ENCODE peak calls at places on chromosomes 5 and 9, in five cellular contexts. One of them, this sample, is unnamed.

GRCh38 chr9:123867034-123867433 is 62.9 kb downstream of the DENND1A start:
- DNase-seq in RWPE2: no peak
- DNase-seq in fibroblast of lung: no peak
- DNase-seq in adrenal gland: no peak
- DNase-seq in left ventricle myocardium inferior: no peak
- DNase-seq in this sample: no peak

GRCh38 chr5:1735320-1735970 is 64.2 kb downstream of the MRPL36 start:
- DNase-seq in RWPE2: no peak
- DNase-seq in fibroblast of lung: no peak
- DNase-seq in adrenal gland: no peak
- DNase-seq in left ventricle myocardium inferior: no peak
- DNase-seq in this sample: no peak

GRCh38 chr9:38276751-38277439 is 115.6 kb upstream of the ALDH1B1 start:
- DNase-seq in RWPE2: no peak
- DNase-seq in fibroblast of lung: no peak
- DNase-seq in adrenal gland: no peak
- DNase-seq in left ventricle myocardium inferior: no peak
- DNase-seq in this sample: no peak

GRCh38 chr5:143781993-143782520 is 29.9 kb upstream of the HMHB1 start:
- DNase-seq in RWPE2: no peak
- DNase-seq in fibroblast of lung: no peak
- DNase-seq in adrenal gland: no peak
- DNase-seq in left ventricle myocardium inferior: no peak
- DNase-seq in this sample: no peak

GRCh38 chr5:2204366-2205184 is 321.9 kb upstream of the IRX4 start:
- DNase-seq in RWPE2: no peak
- DNase-seq in fibroblast of lung: no peak
- DNase-seq in adrenal gland: no peak
- DNase-seq in left ventricle myocardium inferior: no peak
- DNase-seq in this sample: no peak

GRCh38 chr5:2112128-2112808 is 229.5 kb upstream of the IRX4 start:
- DNase-seq in RWPE2: no peak
- DNase-seq in fibroblast of lung: no peak
- DNase-seq in adrenal gland: no peak
- DNase-seq in left ventricle myocardium inferior: no peak
- DNase-seq in this sample: no peak

GRCh38 chr9:99433555-99433954 is 211.5 kb downstream of the SEC61B start:
- DNase-seq in RWPE2: peak
- DNase-seq in fibroblast of lung: peak
- DNase-seq in adrenal gland: peak
- DNase-seq in left ventricle myocardium inferior: no peak
- DNase-seq in this sample: peak

GRCh38 chr9:34400275-34400674 is 23.6 kb upstream of the MYORG start:
- DNase-seq in RWPE2: no peak
- DNase-seq in fibroblast of lung: no peak
- DNase-seq in adrenal gland: no peak
- DNase-seq in left ventricle myocardium inferior: no peak
- DNase-seq in this sample: no peak

GRCh38 chr9:12965303-12965702 is 190.5 kb downstream of the LURAP1L start:
- DNase-seq in RWPE2: no peak
- DNase-seq in fibroblast of lung: no peak
- DNase-seq in adrenal gland: no peak
- DNase-seq in left ventricle myocardium inferior: no peak
- DNase-seq in this sample: no peak

GRCh38 chr5:154472871-154473580 is 5.0 kb downstream of the HAND1 start:
- DNase-seq in RWPE2: no peak
- DNase-seq in fibroblast of lung: no peak
- DNase-seq in adrenal gland: no peak
- DNase-seq in left ventricle myocardium inferior: no peak
- DNase-seq in this sample: no peak

GRCh38 chr5:148469446-148470062 is 85.8 kb downstream of the FBXO38 start:
- DNase-seq in RWPE2: no peak
- DNase-seq in fibroblast of lung: peak
- DNase-seq in adrenal gland: no peak
- DNase-seq in left ventricle myocardium inferior: peak
- DNase-seq in this sample: peak

GRCh38 chr9:6805532-6805931 is 47.8 kb downstream of the KDM4C start:
- DNase-seq in RWPE2: no peak
- DNase-seq in fibroblast of lung: peak
- DNase-seq in adrenal gland: peak
- DNase-seq in left ventricle myocardium inferior: peak
- DNase-seq in this sample: no peak

GRCh38 chr5:134263801-134264200 is 37.9 kb upstream of the PPP2CA start:
- DNase-seq in RWPE2: no peak
- DNase-seq in fibroblast of lung: no peak
- DNase-seq in adrenal gland: no peak
- DNase-seq in left ventricle myocardium inferior: no peak
- DNase-seq in this sample: no peak

GRCh38 chr9:15729507-15729906 is 176.7 kb downstream of the CCDC171 start:
- DNase-seq in RWPE2: no peak
- DNase-seq in fibroblast of lung: no peak
- DNase-seq in adrenal gland: no peak
- DNase-seq in left ventricle myocardium inferior: no peak
- DNase-seq in this sample: no peak

GRCh38 chr5:133738271-133738670 is 125.9 kb upstream of the FSTL4 start:
- DNase-seq in RWPE2: no peak
- DNase-seq in fibroblast of lung: no peak
- DNase-seq in adrenal gland: no peak
- DNase-seq in left ventricle myocardium inferior: no peak
- DNase-seq in this sample: peak

GRCh38 chr5:176870110-176870591 is 29.0 kb downstream of the HK3 start:
- DNase-seq in RWPE2: no peak
- DNase-seq in fibroblast of lung: peak
- DNase-seq in adrenal gland: peak
- DNase-seq in left ventricle myocardium inferior: no peak
- DNase-seq in this sample: peak

GRCh38 chr9:37200572-37201005 is 80.2 kb downstream of the ZCCHC7 start:
- DNase-seq in RWPE2: no peak
- DNase-seq in fibroblast of lung: peak
- DNase-seq in adrenal gland: no peak
- DNase-seq in left ventricle myocardium inferior: no peak
- DNase-seq in this sample: peak

GRCh38 chr9:133048595-133048994 is 13.2 kb upstream of the CEL start:
- DNase-seq in RWPE2: no peak
- DNase-seq in fibroblast of lung: no peak
- DNase-seq in adrenal gland: no peak
- DNase-seq in left ventricle myocardium inferior: no peak
- DNase-seq in this sample: no peak

GRCh38 chr9:114231218-114232090 is 76.1 kb downstream of the COL27A1 start:
- DNase-seq in RWPE2: no peak
- DNase-seq in fibroblast of lung: no peak
- DNase-seq in adrenal gland: no peak
- DNase-seq in left ventricle myocardium inferior: no peak
- DNase-seq in this sample: no peak

GRCh38 chr5:159240301-159240870 is 22.7 kb upstream of the UBLCP1 start:
- DNase-seq in RWPE2: no peak
- DNase-seq in fibroblast of lung: no peak
- DNase-seq in adrenal gland: no peak
- DNase-seq in left ventricle myocardium inferior: no peak
- DNase-seq in this sample: peak

GRCh38 chr5:194102-194501 is 2.8 kb downstream of the LRRC14B start:
- DNase-seq in RWPE2: no peak
- DNase-seq in fibroblast of lung: no peak
- DNase-seq in adrenal gland: no peak
- DNase-seq in left ventricle myocardium inferior: peak
- DNase-seq in this sample: no peak

GRCh38 chr5:113989278-113989912 is 372.5 kb upstream of the KCNN2 start:
- DNase-seq in RWPE2: no peak
- DNase-seq in fibroblast of lung: no peak
- DNase-seq in adrenal gland: no peak
- DNase-seq in left ventricle myocardium inferior: no peak
- DNase-seq in this sample: peak

GRCh38 chr9:129887210-129888084 is 52.2 kb downstream of the USP20 start:
- DNase-seq in RWPE2: no peak
- DNase-seq in fibroblast of lung: peak
- DNase-seq in adrenal gland: no peak
- DNase-seq in left ventricle myocardium inferior: no peak
- DNase-seq in this sample: no peak

GRCh38 chr5:112975721-112976431 is 722 bp upstream of the DCP2 start:
- DNase-seq in RWPE2: no peak
- DNase-seq in fibroblast of lung: no peak
- DNase-seq in adrenal gland: no peak
- DNase-seq in left ventricle myocardium inferior: no peak
- DNase-seq in this sample: no peak

GRCh38 chr9:129511320-129511900 is 109.5 kb downstream of the C9orf50 start:
- DNase-seq in RWPE2: peak
- DNase-seq in fibroblast of lung: no peak
- DNase-seq in adrenal gland: no peak
- DNase-seq in left ventricle myocardium inferior: no peak
- DNase-seq in this sample: no peak

GRCh38 chr5:131379723-131380122 is 115.9 kb downstream of the CDC42SE2 start:
- DNase-seq in RWPE2: no peak
- DNase-seq in fibroblast of lung: peak
- DNase-seq in adrenal gland: no peak
- DNase-seq in left ventricle myocardium inferior: no peak
- DNase-seq in this sample: no peak

GRCh38 chr5:35483797-35484196 is 133.9 kb upstream of the SPEF2 start:
- DNase-seq in RWPE2: no peak
- DNase-seq in fibroblast of lung: no peak
- DNase-seq in adrenal gland: no peak
- DNase-seq in left ventricle myocardium inferior: no peak
- DNase-seq in this sample: no peak

GRCh38 chr5:58887721-58888409 is 305.0 kb downstream of the RAB3C start:
- DNase-seq in RWPE2: no peak
- DNase-seq in fibroblast of lung: peak
- DNase-seq in adrenal gland: peak
- DNase-seq in left ventricle myocardium inferior: peak
- DNase-seq in this sample: no peak

GRCh38 chr9:126777733-126778132 is 27.1 kb upstream of the ZBTB43 start:
- DNase-seq in RWPE2: no peak
- DNase-seq in fibroblast of lung: no peak
- DNase-seq in adrenal gland: no peak
- DNase-seq in left ventricle myocardium inferior: no peak
- DNase-seq in this sample: peak

GRCh38 chr5:171852255-171852681 is 66.7 kb downstream of the SMIM23 start:
- DNase-seq in RWPE2: no peak
- DNase-seq in fibroblast of lung: no peak
- DNase-seq in adrenal gland: no peak
- DNase-seq in left ventricle myocardium inferior: no peak
- DNase-seq in this sample: no peak

GRCh38 chr5:171848911-171849520 is 63.4 kb downstream of the SMIM23 start:
- DNase-seq in RWPE2: no peak
- DNase-seq in fibroblast of lung: no peak
- DNase-seq in adrenal gland: no peak
- DNase-seq in left ventricle myocardium inferior: no peak
- DNase-seq in this sample: no peak

GRCh38 chr5:171849585-171850353 is 64.2 kb downstream of the SMIM23 start:
- DNase-seq in RWPE2: no peak
- DNase-seq in fibroblast of lung: no peak
- DNase-seq in adrenal gland: no peak
- DNase-seq in left ventricle myocardium inferior: peak
- DNase-seq in this sample: no peak

GRCh38 chr5:171851251-171851650 is 65.6 kb downstream of the SMIM23 start:
- DNase-seq in RWPE2: no peak
- DNase-seq in fibroblast of lung: no peak
- DNase-seq in adrenal gland: no peak
- DNase-seq in left ventricle myocardium inferior: no peak
- DNase-seq in this sample: no peak

DNA sequence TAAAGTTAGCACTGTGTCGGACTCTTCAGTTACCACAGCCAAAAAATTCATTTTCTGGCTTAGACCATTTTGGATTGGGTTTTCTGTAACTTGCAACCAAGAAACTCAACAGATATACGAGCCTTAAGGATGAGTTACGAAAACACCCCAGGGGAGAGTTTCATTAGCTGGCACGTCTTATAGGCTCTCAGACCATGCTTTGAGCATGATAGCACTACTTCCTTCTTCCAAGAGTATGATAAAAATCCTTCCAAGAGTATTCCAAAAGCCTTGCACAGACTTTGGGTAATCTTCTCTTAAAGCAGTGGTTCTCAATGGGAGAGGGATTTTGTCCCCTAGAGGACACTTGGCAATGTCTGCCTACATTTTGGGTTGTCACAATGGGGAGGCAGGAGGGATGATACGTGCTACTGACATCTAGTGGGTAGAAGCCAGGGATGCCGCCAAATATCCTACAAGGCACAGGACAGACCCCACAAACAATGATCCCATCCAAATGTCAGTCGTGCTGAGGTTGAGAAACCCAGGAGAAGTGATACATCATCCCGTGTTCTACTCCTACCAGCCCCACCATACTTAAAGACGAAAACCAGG is 64.8 kb downstream of the SMIM23 start:
- DNase-seq in RWPE2: no peak
- DNase-seq in fibroblast of lung: no peak
- DNase-seq in adrenal gland: no peak
- DNase-seq in left ventricle myocardium inferior: no peak
- DNase-seq in this sample: peak
- TF ChIP-seq CTCF in RWPE2: peak
- TF ChIP-seq CTCF in fibroblast of lung: peak
- TF ChIP-seq CTCF in adrenal gland: no peak
- TF ChIP-seq CTCF in left ventricle myocardium inferior: peak
- TF ChIP-seq CTCF in this sample: peak

GRCh38 chr9:101731429-101731828 is 7.0 kb downstream of the GRIN3A start:
- DNase-seq in RWPE2: no peak
- DNase-seq in fibroblast of lung: no peak
- DNase-seq in adrenal gland: no peak
- DNase-seq in left ventricle myocardium inferior: no peak
- DNase-seq in this sample: no peak

GRCh38 chr9:101727621-101728524 is 10.6 kb downstream of the GRIN3A start:
- DNase-seq in RWPE2: no peak
- DNase-seq in fibroblast of lung: peak
- DNase-seq in adrenal gland: peak
- DNase-seq in left ventricle myocardium inferior: no peak
- DNase-seq in this sample: peak
- TF ChIP-seq CTCF in RWPE2: peak
- TF ChIP-seq CTCF in fibroblast of lung: peak
- TF ChIP-seq CTCF in adrenal gland: peak
- TF ChIP-seq CTCF in left ventricle myocardium inferior: peak
- TF ChIP-seq CTCF in this sample: peak

DNA sequence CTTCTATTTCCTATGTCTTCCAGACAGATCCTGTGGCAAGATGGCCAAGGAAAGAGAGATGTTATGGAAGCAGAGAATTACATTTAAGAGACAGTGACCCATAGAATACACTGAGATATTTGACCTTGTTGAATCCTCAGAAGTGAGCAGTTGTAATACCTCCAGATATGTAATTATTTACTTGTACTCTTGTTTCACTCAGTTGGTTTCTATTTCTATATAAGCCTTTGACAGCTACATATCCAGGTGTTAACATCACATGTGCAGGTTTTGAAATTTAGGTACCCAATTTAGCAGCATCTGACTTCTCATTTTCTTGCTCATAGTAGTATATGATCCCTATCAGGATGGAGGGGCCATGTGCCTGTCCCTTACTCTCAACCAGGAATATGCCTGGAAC is 269.5 kb downstream of the CD180 start:
- DNase-seq in RWPE2: no peak
- DNase-seq in fibroblast of lung: no peak
- DNase-seq in adrenal gland: no peak
- DNase-seq in left ventricle myocardium inferior: no peak
- DNase-seq in this sample: no peak
- TF ChIP-seq CTCF in RWPE2: no peak
- TF ChIP-seq CTCF in fibroblast of lung: no peak
- TF ChIP-seq CTCF in adrenal gland: no peak
- TF ChIP-seq CTCF in left ventricle myocardium inferior: no peak
- TF ChIP-seq CTCF in this sample: no peak

GRCh38 chr9:108119530-108120113 is 630.1 kb upstream of the KLF4 start:
- DNase-seq in RWPE2: no peak
- DNase-seq in fibroblast of lung: no peak
- DNase-seq in adrenal gland: peak
- DNase-seq in left ventricle myocardium inferior: peak
- DNase-seq in this sample: no peak

GRCh38 chr9:108130896-108131295 is 641.3 kb upstream of the KLF4 start:
- DNase-seq in RWPE2: no peak
- DNase-seq in fibroblast of lung: no peak
- DNase-seq in adrenal gland: no peak
- DNase-seq in left ventricle myocardium inferior: no peak
- DNase-seq in this sample: no peak

GRCh38 chr9:108125541-108125940 is 636.0 kb upstream of the KLF4 start:
- DNase-seq in RWPE2: no peak
- DNase-seq in fibroblast of lung: no peak
- DNase-seq in adrenal gland: no peak
- DNase-seq in left ventricle myocardium inferior: no peak
- DNase-seq in this sample: peak
- TF ChIP-seq CTCF in RWPE2: peak
- TF ChIP-seq CTCF in fibroblast of lung: peak
- TF ChIP-seq CTCF in adrenal gland: peak
- TF ChIP-seq CTCF in left ventricle myocardium inferior: peak
- TF ChIP-seq CTCF in this sample: peak